ENCODE peak calls at places on chromosome 14, in seven cellular contexts. V is mucosa of descending colon, A is endothelial cell, W is fibroblast of pulmonary artery, Y is islet precursor cell, B is left kidney, Q is ELR. J is an unnamed sample.

GRCh38 chr14:69818760-69819191 is 21.7 kb upstream of the SLC10A1 start:
- DNase-seq in V (no peak), A (peak), W (peak), Y (peak), B (peak), Q (peak), J (peak)

GRCh38 chr14:76595266-76595665 is 166.0 kb upstream of the VASH1 start:
- DNase-seq in V (no peak), A (no peak), W (no peak), Y (peak), B (no peak), Q (no peak), J (no peak)

GRCh38 chr14:52692248-52692962 is 3.0 kb downstream of the ERO1A start:
- DNase-seq in V (no peak), A (no peak), W (peak), Y (no peak), B (no peak), Q (no peak), J (peak)

GRCh38 chr14:94857985-94858384 is 88.1 kb upstream of the GSC start:
- DNase-seq in V (no peak), A (no peak), W (no peak), Y (no peak), B (no peak), Q (no peak), J (no peak)

GRCh38 chr14:23582906-23583760 is 4.5 kb upstream of the JPH4 start:
- DNase-seq in V (no peak), A (no peak), W (no peak), Y (no peak), B (no peak), Q (no peak), J (no peak)

GRCh38 chr14:95023886-95024285 is 133.4 kb downstream of the DICER1 start:
- DNase-seq in V (no peak), A (no peak), W (peak), Y (peak), B (no peak), Q (peak), J (peak)

GRCh38 chr14:74988131-74988530 is 14.6 kb upstream of the EIF2B2 start:
- DNase-seq in V (no peak), A (no peak), W (peak), Y (peak), B (no peak), Q (peak), J (peak)

GRCh38 chr14:25032092-25032784 is 17.7 kb downstream of the STXBP6 start:
- DNase-seq in V (no peak), A (no peak), W (no peak), Y (no peak), B (no peak), Q (no peak), J (no peak)

GRCh38 chr14:60649815-60650381 is 621 bp upstream of the SIX1 start:
- DNase-seq in V (no peak), A (no peak), W (no peak), Y (no peak), B (peak), Q (peak), J (no peak)

GRCh38 chr14:63182967-63183366 is 21.3 kb upstream of the RHOJ start:
- DNase-seq in V (no peak), A (no peak), W (no peak), Y (no peak), B (no peak), Q (no peak), J (no peak)

GRCh38 chr14:75561013-75561432 is 17.4 kb upstream of the FLVCR2 start:
- DNase-seq in V (peak), A (peak), W (peak), Y (peak), B (peak), Q (peak), J (peak)

GRCh38 chr14:99166506-99166905 is 105.5 kb downstream of the BCL11B start:
- DNase-seq in V (no peak), A (no peak), W (no peak), Y (no peak), B (no peak), Q (no peak), J (no peak)

GRCh38 chr14:54622189-54622958 is 55.4 kb downstream of the SAMD4A start:
- DNase-seq in V (no peak), A (no peak), W (no peak), Y (no peak), B (no peak), Q (no peak), J (no peak)

GRCh38 chr14:93239869-93240677 is 33.0 kb downstream of the UBR7 start:
- DNase-seq in V (no peak), A (no peak), W (peak), Y (no peak), B (no peak), Q (peak), J (peak)

GRCh38 chr14:68789798-68790655 is 2.8 kb downstream of the ZFP36L1 start:
- DNase-seq in V (no peak), A (no peak), W (peak), Y (peak), B (peak), Q (peak), J (peak)

GRCh38 chr14:90487031-90487430 is 90.2 kb downstream of the CALM1 start:
- DNase-seq in V (no peak), A (peak), W (peak), Y (no peak), B (peak), Q (no peak), J (no peak)

GRCh38 chr14:100589071-100589759 is 2.0 kb upstream of the BEGAIN start:
- DNase-seq in V (no peak), A (no peak), W (no peak), Y (no peak), B (no peak), Q (no peak), J (no peak)

GRCh38 chr14:35365130-35366047 is 39.2 kb downstream of the NFKBIA start:
- DNase-seq in V (peak), A (no peak), W (peak), Y (peak), B (no peak), Q (peak), J (peak)

GRCh38 chr14:56160058-56160457 is 41.8 kb downstream of the PELI2 start:
- DNase-seq in V (no peak), A (no peak), W (no peak), Y (no peak), B (no peak), Q (no peak), J (no peak)

GRCh38 chr14:80930836-80931389 is 10.6 kb downstream of the CEP128 start:
- DNase-seq in V (no peak), A (no peak), W (peak), Y (no peak), B (no peak), Q (peak), J (peak)

GRCh38 chr14:80316426-80316825 is 105.1 kb upstream of the DIO2 start:
- DNase-seq in V (no peak), A (no peak), W (no peak), Y (no peak), B (no peak), Q (no peak), J (peak)

GRCh38 chr14:61512026-61512425 is 183.3 kb upstream of the HIF1A start:
- DNase-seq in V (no peak), A (no peak), W (peak), Y (no peak), B (peak), Q (no peak), J (peak)

GRCh38 chr14:97776890-97777564 is 979.8 kb downstream of the VRK1 start:
- DNase-seq in V (no peak), A (no peak), W (no peak), Y (peak), B (no peak), Q (no peak), J (no peak)

GRCh38 chr14:104428860-104429259 is 150.7 kb upstream of the C14orf180 start:
- DNase-seq in V (no peak), A (no peak), W (no peak), Y (peak), B (no peak), Q (no peak), J (no peak)

GRCh38 chr14:29896354-29896768 is 31.3 kb downstream of the PRKD1 start:
- DNase-seq in V (no peak), A (no peak), W (no peak), Y (no peak), B (no peak), Q (no peak), J (no peak)

GRCh38 chr14:101869217-101869616 is 95.2 kb upstream of the DYNC1H1 start:
- DNase-seq in V (no peak), A (no peak), W (no peak), Y (no peak), B (no peak), Q (no peak), J (no peak)

GRCh38 chr14:92994942-92995341 is 72.0 kb downstream of the CHGA start:
- DNase-seq in V (peak), A (no peak), W (no peak), Y (no peak), B (no peak), Q (no peak), J (no peak)

GRCh38 chr14:92040431-92041040 is 677 bp upstream of the TRIP11 start:
- DNase-seq in V (no peak), A (peak), W (peak), Y (no peak), B (peak), Q (peak), J (peak)

GRCh38 chr14:64089920-64090319 is 204.3 kb downstream of the ESR2 start:
- DNase-seq in V (no peak), A (no peak), W (no peak), Y (peak), B (no peak), Q (no peak), J (peak)

GRCh38 chr14:29861996-29862395 is 65.7 kb downstream of the PRKD1 start:
- DNase-seq in V (no peak), A (no peak), W (no peak), Y (no peak), B (no peak), Q (no peak), J (no peak)

GRCh38 chr14:75258079-75258802 is 20.4 kb upstream of the FOS start:
- DNase-seq in V (no peak), A (no peak), W (peak), Y (no peak), B (no peak), Q (no peak), J (peak)

GRCh38 chr14:63893701-63894458 is 41.1 kb downstream of the SYNE2 start:
- DNase-seq in V (no peak), A (no peak), W (peak), Y (peak), B (peak), Q (peak), J (peak)

GRCh38 chr14:104435147-104436046 is 144.2 kb upstream of the C14orf180 start:
- DNase-seq in V (no peak), A (no peak), W (no peak), Y (peak), B (no peak), Q (no peak), J (no peak)

GRCh38 chr14:28303248-28303647 is 463.3 kb upstream of the FOXG1 start:
- DNase-seq in V (no peak), A (no peak), W (peak), Y (no peak), B (no peak), Q (peak), J (peak)

J was measured in iris pigment epithelial cell.